ENCODE peak calls at places on chromosomes 11 and 22, in nine cellular contexts. G, V, M, Z, P, D, X, C and H are unnamed samples.

GRCh38 chr11:70173018-70173417 is 30.1 kb upstream of the FADD start:
- DNase-seq in C (no peak), V (no peak), X (no peak), D (no peak), G (no peak), M (no peak), Z (no peak), P (no peak), H (no peak)

GRCh38 chr22:45163074-45163416 is 680 bp upstream of the NUP50 start:
- DNase-seq in C (peak; percentile 40), P (no peak), X (no peak), D (no peak), Z (peak; percentile 31), G (no peak), V (no peak), M (no peak), H (no peak)

GRCh38 chr11:35992551-35992950 is 48.7 kb downstream of the LDLRAD3 start:
- DNase-seq in M (no peak), G (no peak), V (no peak), X (no peak), D (no peak), P (no peak), Z (no peak), C (no peak), H (no peak)

GRCh38 chr11:12390687-12391110 is 13.3 kb downstream of the PARVA start:
- DNase-seq in C (no peak), V (no peak), Z (no peak), M (no peak), X (no peak), D (no peak), G (no peak), P (no peak), H (no peak)

GRCh38 chr22:25153961-25154685 is 45.5 kb upstream of the CRYBB3 start:
- DNase-seq in V (no peak), M (no peak), G (no peak), X (no peak), D (peak; percentile 39), P (no peak), C (no peak), Z (peak; percentile 10), H (peak; percentile 49)

GRCh38 chr22:42716221-42716620 is 4.4 kb downstream of the A4GALT start:
- DNase-seq in P (no peak), X (no peak), G (no peak), D (no peak), V (no peak), C (no peak), M (no peak), Z (no peak), H (no peak)

GRCh38 chr11:117144477-117145392 is 648 bp downstream of the PAFAH1B2 start:
- DNase-seq in Z (peak; percentile 56), V (peak; percentile 42), P (peak; percentile 9), C (peak; percentile 54), G (no peak), D (peak; percentile 47), X (no peak), M (peak; percentile 30), H (no peak)

GRCh38 chr22:20654343-20655208 is 119.3 kb upstream of the SERPIND1 start:
- DNase-seq in M (no peak), X (no peak), G (no peak), Z (no peak), C (no peak), P (no peak), V (no peak), D (no peak), H (no peak)

GRCh38 chr11:120180571-120181445 is 30.0 kb upstream of the OAF start:
- DNase-seq in Z (peak; percentile 30), V (no peak), G (no peak), D (no peak), C (no peak), X (no peak), P (no peak), M (no peak), H (no peak)

GRCh38 chr11:86064236-86064803 is 4.6 kb downstream of the PICALM start:
- DNase-seq in M (no peak), P (no peak), D (no peak), V (no peak), Z (no peak), G (no peak), X (no peak), C (no peak), H (no peak)

GRCh38 chr11:84817998-84818397 is 809.1 kb downstream of the DLG2 start:
- DNase-seq in D (no peak), C (no peak), M (no peak), G (no peak), V (no peak), Z (peak; percentile 6), X (no peak), P (no peak), H (peak; percentile 40)

GRCh38 chr11:117384045-117384444 is 56.4 kb downstream of the CEP164 start:
- DNase-seq in C (no peak), G (no peak), X (no peak), D (no peak), Z (peak; percentile 58), M (no peak), P (no peak), V (peak; percentile 79), H (peak; percentile 59)

GRCh38 chr11:131867457-131868257 is 497.2 kb downstream of the NTM start:
- DNase-seq in V (peak; percentile 64), G (no peak), M (peak; percentile 22), X (no peak), D (no peak), P (peak; percentile 78), C (peak; percentile 25), Z (peak; percentile 61), H (peak; percentile 36)

GRCh38 chr11:114163830-114164401 is 104.4 kb downstream of the ZBTB16 start:
- DNase-seq in G (no peak), V (no peak), D (no peak), M (no peak), Z (no peak), C (no peak), P (peak; percentile 63), X (no peak), H (peak; percentile 28)

GRCh38 chr11:127000291-127000968 is at the start of gene KIRREL3:
- DNase-seq in P (peak; percentile 77), D (no peak), M (no peak), Z (peak; percentile 34), C (no peak), V (no peak), X (no peak), G (no peak), H (no peak)

GRCh38 chr11:44916797-44917196 is 33.9 kb downstream of the TP53I11 start:
- DNase-seq in Z (no peak), M (no peak), D (no peak), P (no peak), V (no peak), X (no peak), C (no peak), G (no peak), H (no peak)

GRCh38 chr11:117002639-117003305 is 95.5 kb downstream of the SIK3 start:
- DNase-seq in V (no peak), M (no peak), G (no peak), D (no peak), P (no peak), C (no peak), X (no peak), Z (no peak), H (no peak)

GRCh38 chr22:31627223-31627731 is 34.7 kb downstream of the PISD start:
- DNase-seq in Z (no peak), M (no peak), P (no peak), D (no peak), V (no peak), X (no peak), C (no peak), G (no peak), H (no peak)

GRCh38 chr11:96242191-96242845 is 100.7 kb downstream of the MAML2 start:
- DNase-seq in G (no peak), D (no peak), M (no peak), C (no peak), Z (no peak), P (no peak), V (no peak), X (no peak), H (no peak)

GRCh38 chr11:27870985-27871485 is 170.8 kb upstream of the BDNF start:
- DNase-seq in M (no peak), X (no peak), G (no peak), P (no peak), D (no peak), Z (no peak), V (no peak), C (no peak), H (no peak)

GRCh38 chr11:129331217-129331616 is 44.4 kb upstream of the BARX2 start:
- DNase-seq in Z (no peak), C (no peak), G (no peak), M (no peak), X (no peak), V (no peak), P (no peak), D (no peak), H (no peak)

GRCh38 chr11:65545853-65546216 is 12.3 kb downstream of the LTBP3 start:
- DNase-seq in C (no peak), G (no peak), D (no peak), Z (no peak), X (no peak), P (no peak), M (no peak), V (no peak), H (no peak)

GRCh38 chr22:31210830-31211503 is 1.1 kb upstream of the LIMK2 start:
- DNase-seq in P (no peak), G (no peak), D (no peak), V (no peak), C (no peak), M (peak; percentile 42), X (no peak), Z (no peak), H (no peak)

GRCh38 chr22:28477556-28477955 is 202.1 kb downstream of the TTC28 start:
- DNase-seq in M (no peak), Z (no peak), D (no peak), X (no peak), P (no peak), C (no peak), G (no peak), V (no peak), H (peak; percentile 15)

GRCh38 chr22:30694638-30695350 is at the start of gene OSBP2:
- DNase-seq in V (no peak), Z (no peak), X (peak; percentile 15), P (peak; percentile 62), G (no peak), C (peak; percentile 62), M (peak; percentile 51), D (no peak), H (no peak)

GRCh38 chr22:31343235-31344191 is 2.6 kb downstream of the PATZ1 start:
- DNase-seq in D (no peak), P (peak; percentile 41), V (no peak), X (no peak), M (peak; percentile 31), G (no peak), Z (no peak), C (peak; percentile 41), H (no peak)

GRCh38 chr11:33777906-33778305 is 3.6 kb upstream of the FBXO3 start:
- DNase-seq in X (no peak), P (no peak), Z (no peak), V (no peak), C (no peak), D (no peak), M (peak; percentile 27), G (no peak), H (no peak)

GRCh38 chr22:41043727-41044126 is 48.7 kb upstream of the EP300 start:
- DNase-seq in C (no peak), G (no peak), D (no peak), V (no peak), P (no peak), M (no peak), X (no peak), Z (no peak), H (no peak)

GRCh38 chr11:130112071-130112830 is 42.6 kb downstream of the APLP2 start:
- DNase-seq in C (no peak), P (no peak), M (no peak), V (no peak), Z (no peak), D (no peak), G (no peak), X (no peak), H (no peak)

GRCh38 chr22:36701166-36701713 is 2.3 kb downstream of the CACNG2 start:
- DNase-seq in V (no peak), X (no peak), Z (no peak), G (no peak), C (no peak), D (no peak), M (no peak), P (no peak), H (no peak)

GRCh38 chr11:102293873-102294601 is 23.2 kb upstream of the BIRC3 start:
- DNase-seq in G (no peak), P (no peak), C (no peak), X (no peak), D (no peak), Z (peak; percentile 69), M (no peak), V (no peak), H (no peak)